ENCODE peak calls at places on chromosomes 11 and 22, in nine cellular contexts. R, S, U, H, N, K, P, O and A are unnamed samples.

GRCh38 chr22:26610072-26610958 is 7.5 kb downstream of the CRYBB1 start:
- DNase-seq in R (peak; percentile 91), S (peak; percentile 89), U (no peak), H (peak; percentile 95), N (peak; percentile 97), K (peak; percentile 59), P (peak; percentile 60), O (peak; percentile 91), A (no peak)

GRCh38 chr11:6833329-6833728 is 12.2 kb upstream of the OR10A5 start:
- DNase-seq in R (no peak), S (no peak), U (no peak), H (no peak), N (no peak), K (no peak), P (no peak), O (no peak), A (no peak)

GRCh38 chr11:118820412-118821357 is 29.7 kb upstream of the DDX6 start:
- DNase-seq in R (no peak), S (peak; percentile 83), U (peak; percentile 90), H (no peak), N (peak; percentile 68), K (no peak), P (peak; percentile 57), O (no peak), A (peak; percentile 51)

GRCh38 chr11:79421820-79422219 is 19.0 kb downstream of the TENM4 start:
- DNase-seq in R (no peak), S (no peak), U (no peak), H (no peak), N (no peak), K (no peak), P (no peak), O (no peak), A (no peak)

GRCh38 chr11:72334651-72335050 is 90.7 kb upstream of the PHOX2A start:
- DNase-seq in R (no peak), S (no peak), U (peak; percentile 58), H (no peak), N (no peak), K (no peak), P (no peak), O (no peak), A (no peak)

GRCh38 chr22:38565441-38565840 is 4.5 kb downstream of the DMC1 start:
- DNase-seq in R (no peak), S (no peak), U (no peak), H (no peak), N (no peak), K (no peak), P (no peak), O (no peak), A (no peak)

GRCh38 chr22:26404851-26405357 is 24.2 kb upstream of the ASPHD2 start:
- DNase-seq in R (no peak), S (no peak), U (no peak), H (no peak), N (peak; percentile 16), K (no peak), P (no peak), O (no peak), A (no peak)

GRCh38 chr11:2800655-2801531 is 84.7 kb downstream of the CDKN1C start:
- DNase-seq in R (no peak), S (no peak), U (peak; percentile 25), H (no peak), N (no peak), K (no peak), P (no peak), O (no peak), A (peak; percentile 11)

GRCh38 chr22:29938285-29938693 is 55.3 kb downstream of the MTMR3 start:
- DNase-seq in R (no peak), S (peak; percentile 57), U (no peak), H (peak; percentile 25), N (no peak), K (no peak), P (no peak), O (no peak), A (no peak)

GRCh38 chr11:131488208-131488607 is 117.8 kb downstream of the NTM start:
- DNase-seq in R (no peak), S (no peak), U (no peak), H (no peak), N (no peak), K (no peak), P (no peak), O (no peak), A (no peak)

GRCh38 chr11:69497221-69497787 is 15.8 kb downstream of the LINC01488 start:
- DNase-seq in R (peak; percentile 98), S (no peak), U (peak; percentile 91), H (peak; percentile 96), N (peak; percentile 99), K (no peak), P (peak; percentile 77), O (peak; percentile 96), A (no peak)

GRCh38 chr11:126547161-126547560 is 191.7 kb downstream of the ST3GAL4 start:
- DNase-seq in R (peak; percentile 35), S (no peak), U (no peak), H (peak; percentile 33), N (peak; percentile 90), K (no peak), P (no peak), O (peak; percentile 95), A (no peak)

GRCh38 chr11:72776844-72777754 is 16.7 kb downstream of the STARD10 start:
- DNase-seq in R (no peak), S (peak; percentile 44), U (no peak), H (no peak), N (no peak), K (no peak), P (peak; percentile 77), O (no peak), A (no peak)

GRCh38 chr22:22783505-22783904 is 104.1 kb upstream of the IGLL5 start:
- DNase-seq in R (no peak), S (no peak), U (no peak), H (no peak), N (no peak), K (no peak), P (no peak), O (no peak), A (no peak)

GRCh38 chr22:44256860-44257560 is 55.7 kb downstream of the SHISAL1 start:
- DNase-seq in R (no peak), S (no peak), U (no peak), H (no peak), N (no peak), K (peak; percentile 25), P (peak; percentile 8), O (no peak), A (peak; percentile 1)

GRCh38 chr11:6623391-6624363 is 4.5 kb upstream of the TPP1 start:
- DNase-seq in R (no peak), S (no peak), U (no peak), H (no peak), N (no peak), K (no peak), P (no peak), O (no peak), A (peak; percentile 8)

GRCh38 chr22:47691152-47691895 is 928.9 kb downstream of the TBC1D22A start:
- DNase-seq in R (no peak), S (no peak), U (no peak), H (no peak), N (no peak), K (no peak), P (no peak), O (no peak), A (no peak)

GRCh38 chr11:114258696-114259095 is 37.5 kb upstream of the NNMT start:
- DNase-seq in R (no peak), S (peak; percentile 12), U (no peak), H (no peak), N (no peak), K (no peak), P (no peak), O (no peak), A (peak; percentile 33)

GRCh38 chr11:55357560-55358184 is 10.1 kb upstream of the OR4A15 start:
- DNase-seq in R (no peak), S (no peak), U (no peak), H (no peak), N (no peak), K (no peak), P (no peak), O (no peak), A (no peak)
- TF ChIP-seq CTCF in R (no peak), S (no peak), U (no peak), H (no peak), N (no peak), K (no peak), P (no peak), O (peak; percentile 22), A (no peak)

DNA sequence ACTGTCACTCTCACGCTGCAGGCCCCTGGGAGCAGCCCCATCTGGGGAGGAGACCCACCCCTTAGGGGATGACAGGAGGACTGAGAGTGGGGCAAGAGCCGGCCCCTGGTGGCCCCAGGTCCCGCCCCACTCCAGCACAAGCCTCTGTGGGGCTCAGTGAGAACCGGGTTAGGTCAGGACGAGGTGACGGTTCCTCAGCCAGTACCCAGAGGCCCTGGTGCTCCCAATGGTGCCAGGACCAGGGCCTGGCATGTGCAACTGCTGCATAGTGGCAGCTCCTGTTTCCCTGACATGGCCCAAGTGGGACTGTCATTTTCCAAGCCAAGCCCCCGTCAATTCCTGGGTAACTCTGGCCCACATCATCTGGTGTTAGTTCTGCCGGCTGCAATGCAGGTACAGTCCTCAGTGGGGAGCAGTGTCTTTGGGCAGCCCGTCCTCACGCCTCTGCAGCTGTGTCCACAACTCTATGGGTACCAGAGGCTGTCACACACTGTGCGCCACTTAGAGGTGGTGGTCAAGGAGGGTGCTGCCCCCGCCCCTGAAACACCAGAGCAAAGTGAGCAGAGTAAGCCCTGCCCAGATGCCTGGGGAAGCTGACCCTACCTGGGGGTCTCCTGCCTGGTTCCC is 15.9 kb downstream of the CHID1 start:
- DNase-seq in R (no peak), S (no peak), U (no peak), H (no peak), N (no peak), K (no peak), P (no peak), O (no peak), A (no peak)
- TF ChIP-seq CTCF in R (no peak), S (no peak), U (no peak), H (peak; percentile 2), N (no peak), K (no peak), P (no peak), O (peak; percentile 39), A (no peak)

DNA sequence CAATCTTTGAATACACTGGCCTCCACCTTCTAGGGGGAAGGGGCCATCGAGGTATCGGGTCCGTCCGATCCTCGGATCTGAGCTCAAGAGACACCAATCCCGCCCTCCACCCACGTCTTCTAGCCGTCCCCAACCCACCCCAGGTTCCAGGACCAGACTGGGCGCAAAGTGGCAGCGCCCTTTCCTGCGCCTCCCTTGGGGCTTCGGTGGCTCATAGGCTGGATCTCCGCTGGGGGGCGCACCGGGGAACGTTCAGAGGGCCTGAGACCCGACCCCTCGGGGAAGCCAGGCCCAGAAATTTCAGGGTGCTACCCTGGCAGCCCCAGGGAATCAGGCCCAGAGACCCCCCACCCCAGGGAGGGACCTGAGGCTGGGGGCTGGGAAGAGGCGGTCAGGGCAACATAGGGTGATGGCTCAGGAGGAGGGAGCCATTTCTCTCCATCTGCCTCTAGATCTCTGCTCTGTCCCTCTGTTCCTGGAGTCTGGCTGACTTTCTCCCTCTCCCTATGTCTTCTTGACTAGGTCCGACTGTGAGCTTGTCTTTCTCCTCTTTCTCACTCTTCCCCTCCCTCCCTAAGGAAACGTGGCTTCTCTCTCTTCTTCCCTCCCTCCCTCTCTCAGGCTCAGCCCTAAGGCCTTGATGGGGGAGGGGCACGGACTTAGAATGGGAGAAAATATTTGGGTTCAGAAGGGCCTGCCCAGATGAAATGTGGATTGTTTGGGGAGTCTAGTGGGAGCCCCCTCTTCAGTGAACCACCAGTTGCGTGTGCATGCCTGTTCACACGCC is 1.1 kb downstream of the CREB3L1 start:
- DNase-seq in R (peak; percentile 67), S (peak; percentile 70), U (peak; percentile 87), H (peak; percentile 70), N (peak; percentile 59), K (no peak), P (no peak), O (peak; percentile 54), A (no peak)
- TF ChIP-seq CTCF in R (peak; percentile 80), S (peak; percentile 36), U (peak; percentile 57), H (peak; percentile 78), N (peak; percentile 64), K (no peak), P (peak; percentile 41), O (peak; percentile 90), A (no peak)

GRCh38 chr22:46007848-46008261 is 30.9 kb upstream of the WNT7B start:
- DNase-seq in R (peak; percentile 95), S (no peak), U (peak; percentile 89), H (peak; percentile 91), N (peak; percentile 98), K (no peak), P (no peak), O (peak; percentile 91), A (no peak)
- TF ChIP-seq CTCF in R (no peak), S (no peak), U (peak; percentile 7), H (no peak), N (no peak), K (no peak), P (no peak), O (no peak), A (no peak)